ENCODE peak calls at places on chromosomes 12 and 14, in four cellular contexts. I, W, F and O are unnamed samples.
A peak's percentile ranks its signal among the peaks of the same experiment; 100 is the strongest.

GRCh38 chr12:3152013-3152412 is 74.8 kb downstream of the TSPAN9 start:
- DNase-seq in I (no peak), W (no peak), F (no peak), O (peak; percentile 19)

GRCh38 chr14:22561661-22562579 is 27.1 kb downstream of the DAD1 start:
- DNase-seq in I (peak; percentile 56), W (no peak), F (no peak), O (no peak)

GRCh38 chr14:24692382-24693352 is 58.7 kb upstream of the GZMB start:
- DNase-seq in I (no peak), W (no peak), F (no peak), O (no peak)

GRCh38 chr12:39006286-39006685 is 100.9 kb upstream of the CPNE8 start:
- DNase-seq in I (no peak), W (no peak), F (no peak), O (no peak)

GRCh38 chr14:77369280-77369679 is 7.6 kb downstream of the TMED8 start:
- DNase-seq in I (no peak), W (no peak), F (no peak), O (no peak)

GRCh38 chr14:43568022-43568421 is 939.1 kb downstream of the FSCB start:
- DNase-seq in I (no peak), W (no peak), F (no peak), O (no peak)

GRCh38 chr14:99393059-99393655 is 87.5 kb downstream of the SETD3 start:
- DNase-seq in I (peak; percentile 37), W (peak; percentile 74), F (no peak), O (no peak)

GRCh38 chr12:44101470-44101869 is 265.6 kb downstream of the TMEM117 start:
- DNase-seq in I (no peak), W (no peak), F (no peak), O (no peak)

GRCh38 chr12:118188690-118189371 is 52.9 kb downstream of the PEBP1 start:
- DNase-seq in I (peak; percentile 33), W (no peak), F (no peak), O (peak; percentile 10)

GRCh38 chr14:103273145-103273846 is 60.7 kb upstream of the EIF5 start:
- DNase-seq in I (no peak), W (peak; percentile 72), F (no peak), O (no peak)

GRCh38 chr14:105528197-105528858 is 1.9 kb downstream of the TMEM121 start:
- DNase-seq in I (peak; percentile 65), W (peak; percentile 86), F (peak; percentile 91), O (peak; percentile 80)

GRCh38 chr14:67166450-67166853 is 22.8 kb upstream of the GARIN2 start:
- DNase-seq in I (peak; percentile 45), W (no peak), F (no peak), O (no peak)

GRCh38 chr14:106691601-106692291 is 1165.4 kb downstream of the TMEM121 start:
- DNase-seq in I (no peak), W (peak; percentile 42), F (peak; percentile 56), O (no peak)